ENCODE peak calls at places on chromosomes 16 and 17, in five cellular contexts. B is left ventricle myocardium inferior, J is Peyer's patch, V is stomach, I is dorsolateral prefrontal cortex. H is an unnamed sample.

GRCh38 chr17:62703269-62703775 is 75.9 kb downstream of the MRC2 start:
- DNase-seq in I (no peak), B (no peak), V (peak; percentile 73), J (no peak), H (peak; percentile 57)

GRCh38 chr17:57541049-57541448 is 204.1 kb downstream of the CCDC182 start:
- DNase-seq in B (no peak), V (no peak), I (no peak), J (no peak), H (no peak)

GRCh38 chr17:46025510-46025909 is 26.5 kb downstream of the STH start:
- DNase-seq in I (no peak), J (no peak), V (no peak), B (no peak), H (no peak)

GRCh38 chr17:18261146-18261515 is 669 bp downstream of the MIEF2 start:
- DNase-seq in J (peak; percentile 70), B (peak; percentile 85), I (peak; percentile 30), V (peak; percentile 77), H (peak; percentile 58)

GRCh38 chr17:59366773-59367656 is 35.6 kb downstream of the YPEL2 start:
- DNase-seq in J (peak; percentile 62), B (no peak), V (peak; percentile 89), I (no peak), H (peak; percentile 48)

GRCh38 chr16:50761276-50761675 is 19.4 kb downstream of the CYLD start:
- DNase-seq in I (no peak), B (no peak), V (no peak), J (no peak), H (no peak)

GRCh38 chr16:62064173-62064572 is 27.9 kb upstream of the CDH8 start:
- DNase-seq in V (no peak), B (no peak), I (no peak), J (no peak), H (no peak)

GRCh38 chr17:1617620-1618174 is 10.9 kb downstream of the SLC43A2 start:
- DNase-seq in I (no peak), J (peak; percentile 88), V (peak; percentile 52), B (no peak), H (peak; percentile 64)

GRCh38 chr16:9441021-9441420 is 349.6 kb downstream of the HAPSTR1 start:
- DNase-seq in I (no peak), B (no peak), V (no peak), J (no peak), H (no peak)

GRCh38 chr16:17273142-17273561 is 197.6 kb downstream of the XYLT1 start:
- DNase-seq in J (no peak), I (peak; percentile 27), B (no peak), V (no peak), H (no peak)

GRCh38 chr16:59067207-59067606 is 333.1 kb upstream of the GOT2 start:
- DNase-seq in J (no peak), V (no peak), I (peak; percentile 10), B (no peak), H (no peak)

DNA sequence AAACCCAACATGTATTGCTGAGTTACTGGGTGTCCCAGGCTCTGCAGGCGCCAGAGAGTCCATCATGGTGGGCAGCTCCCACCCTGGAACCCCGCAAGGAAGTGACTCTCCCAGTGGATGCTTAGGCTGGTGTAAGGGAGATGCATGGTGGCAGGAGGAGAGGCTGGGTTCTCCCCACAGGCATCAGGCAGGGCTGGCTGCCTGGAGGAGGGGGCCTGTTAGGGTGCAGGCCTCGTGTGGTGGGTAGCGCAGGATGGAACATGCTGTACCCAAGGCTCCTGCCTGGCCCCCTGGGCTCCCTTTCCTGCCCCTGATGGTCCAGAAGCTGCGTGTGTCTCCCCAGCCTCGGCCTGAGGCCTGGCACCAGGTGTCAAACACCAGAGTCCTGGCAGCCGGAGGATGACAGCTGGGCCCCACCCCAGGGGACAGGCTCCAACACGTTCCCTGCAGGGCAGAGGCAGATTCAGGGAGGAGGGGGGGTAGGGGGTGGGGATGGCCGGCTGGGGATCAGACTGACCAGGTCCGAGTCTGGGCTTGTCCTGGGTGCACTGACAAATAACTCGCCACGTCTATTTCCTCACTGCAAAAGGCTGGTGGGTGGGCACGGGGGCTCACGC is 40.2 kb upstream of the CIBAR2 start:
- DNase-seq in B (no peak), V (no peak), J (no peak), I (no peak), H (no peak)
- H3K4me3 ChIP-seq in B (no peak overlapping the region), V (no peak overlapping the region), J (no peak overlapping the region), I (no peak overlapping the region), H (no peak overlapping the region)

DNA sequence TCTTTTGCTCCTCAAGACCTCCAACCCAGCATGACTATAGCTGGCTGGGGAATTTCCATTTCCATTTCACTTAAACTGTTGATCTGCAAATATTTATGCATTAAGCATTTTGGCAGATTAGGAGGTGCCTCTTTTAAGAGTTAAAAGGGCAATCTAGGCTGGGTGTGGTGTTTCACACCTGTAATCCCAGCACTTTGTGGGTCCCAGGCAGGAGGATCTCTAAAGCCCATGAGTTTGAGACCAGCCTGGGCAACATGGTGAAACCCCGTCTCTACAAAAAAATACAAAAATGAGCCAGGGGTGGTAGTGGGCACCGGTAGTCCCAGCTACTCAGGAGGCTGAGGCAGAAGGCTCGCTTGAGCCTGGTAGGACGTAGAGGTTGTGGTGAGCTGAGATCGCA is 17.1 kb downstream of the ANKFY1 start:
- DNase-seq in I (no peak), V (no peak), B (no peak), J (no peak), H (no peak)
- H3K4me3 ChIP-seq in I (no peak overlapping the region), V (no peak overlapping the region), B (no peak overlapping the region), J (no peak overlapping the region), H (no peak overlapping the region)

GRCh38 chr16:65532846-65533245 is 411.0 kb upstream of the CDH11 start:
- DNase-seq in B (no peak), I (no peak), J (no peak), V (no peak), H (no peak)
- H3K4me3 ChIP-seq in B (no peak overlapping the region), I (no peak overlapping the region), J (no peak overlapping the region), V (no peak overlapping the region), H (no peak overlapping the region)

GRCh38 chr16:89924925-89925307 is 1.8 kb downstream of the TUBB3 start:
- DNase-seq in B (no peak), J (no peak), I (no peak), V (no peak), H (no peak)

GRCh38 chr16:89924298-89924924 is 1.3 kb downstream of the TUBB3 start:
- DNase-seq in V (no peak), B (no peak), J (peak; percentile 47), I (no peak), H (peak; percentile 49)

GRCh38 chr16:89923640-89924297 is 627 bp downstream of the TUBB3 start:
- DNase-seq in I (no peak), B (no peak), J (peak; percentile 48), V (no peak), H (no peak)

GRCh38 chr16:89922884-89923639 is at the start of gene TUBB3:
- DNase-seq in I (peak; percentile 74), V (peak; percentile 69), B (peak; percentile 80), J (peak; percentile 77), H (peak; percentile 72)

GRCh38 chr16:89925596-89926079 is 2.5 kb downstream of the TUBB3 start:
- DNase-seq in B (no peak), I (no peak), V (no peak), J (no peak), H (no peak)
- H3K4me3 ChIP-seq in B (peak overlapping the region; percentile 71), I (peak overlapping the region; percentile 45), V (peak overlapping the region; percentile 67), J (peak overlapping the region; percentile 19), H (peak overlapping the region; percentile 27)

GRCh38 chr16:1534021-1535020 is 855 bp downstream of the TMEM204 start:
- DNase-seq in V (no peak), I (no peak), B (no peak), J (no peak), H (peak; percentile 42)
- H3K4me3 ChIP-seq in V (peak overlapping the region; percentile 55), I (peak overlapping the region; percentile 18), B (peak overlapping the region; percentile 83), J (peak overlapping the region; percentile 51), H (peak overlapping the region; percentile 41)